ENCODE peak calls at places on chromosome 4, in four cellular contexts. E is psoas muscle, J is thoracic aorta, P is MM.1S. C is an unnamed sample.

GRCh38 chr4:24949970-24950369 is 37.1 kb upstream of the CCDC149 start:
- DNase-seq in P (no peak), E (no peak), J (no peak), C (no peak)

GRCh38 chr4:146124023-146124680 is 51.4 kb upstream of the LSM6 start:
- DNase-seq in J (no peak), E (no peak), P (no peak), C (no peak)

GRCh38 chr4:170386511-170386910 is 296.8 kb upstream of the AADAT start:
- DNase-seq in E (no peak), J (no peak), P (no peak), C (no peak)

GRCh38 chr4:79886557-79886956 is 186.5 kb downstream of the ANTXR2 start:
- DNase-seq in E (no peak), J (no peak), P (no peak), C (no peak)

GRCh38 chr4:82984459-82984858 is 26.2 kb downstream of the LIN54 start:
- DNase-seq in J (no peak), E (no peak), P (no peak), C (no peak)

GRCh38 chr4:13866881-13867280 is 239.4 kb upstream of the BOD1L1 start:
- DNase-seq in P (no peak), J (no peak), E (no peak), C (no peak)

GRCh38 chr4:113738251-113738650 is 23.3 kb downstream of the CAMK2D start:
- DNase-seq in J (no peak), P (no peak), E (no peak), C (no peak)

GRCh38 chr4:47406408-47406807 is 57.1 kb downstream of the COMMD8 start:
- DNase-seq in J (no peak), P (no peak), E (no peak), C (no peak)

GRCh38 chr4:187444061-187444460 is 551.5 kb upstream of the ZFP42 start:
- DNase-seq in J (no peak), P (no peak), E (no peak), C (no peak)

GRCh38 chr4:76106442-76106841 is 31.9 kb downstream of the ART3 start:
- DNase-seq in J (no peak), E (no peak), P (no peak), C (no peak)

GRCh38 chr4:40152642-40153041 is 44.2 kb upstream of the RHOH start:
- DNase-seq in J (no peak), E (no peak), P (no peak), C (peak; percentile 16)

GRCh38 chr4:40160258-40160657 is 36.6 kb upstream of the RHOH start:
- DNase-seq in P (no peak), E (no peak), J (no peak), C (no peak)

DNA sequence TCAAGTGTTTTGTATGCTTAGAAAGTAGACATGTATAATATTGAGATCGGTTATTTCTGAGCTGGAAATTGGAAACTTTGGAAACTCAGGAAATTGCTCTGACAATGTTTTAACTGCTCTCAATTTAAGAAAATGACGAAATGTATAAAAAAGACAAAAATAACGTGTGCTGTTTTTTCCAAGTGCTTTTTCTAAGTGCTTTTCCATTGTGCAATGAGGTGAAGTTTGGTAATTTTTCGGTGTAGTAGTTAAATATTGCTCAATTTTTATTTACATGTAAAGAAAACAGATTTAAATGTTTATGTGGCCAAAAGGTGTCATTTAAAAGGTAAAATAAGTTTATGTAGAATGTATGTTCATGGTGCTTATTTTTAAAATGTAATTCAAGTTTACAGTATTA is 39.4 kb upstream of the RHOH start:
- DNase-seq in P (no peak), J (no peak), E (no peak), C (no peak)
- H3K27ac ChIP-seq in P (no peak overlapping the region), J (no peak overlapping the region), E (no peak overlapping the region), C (no peak overlapping the region)

DNA sequence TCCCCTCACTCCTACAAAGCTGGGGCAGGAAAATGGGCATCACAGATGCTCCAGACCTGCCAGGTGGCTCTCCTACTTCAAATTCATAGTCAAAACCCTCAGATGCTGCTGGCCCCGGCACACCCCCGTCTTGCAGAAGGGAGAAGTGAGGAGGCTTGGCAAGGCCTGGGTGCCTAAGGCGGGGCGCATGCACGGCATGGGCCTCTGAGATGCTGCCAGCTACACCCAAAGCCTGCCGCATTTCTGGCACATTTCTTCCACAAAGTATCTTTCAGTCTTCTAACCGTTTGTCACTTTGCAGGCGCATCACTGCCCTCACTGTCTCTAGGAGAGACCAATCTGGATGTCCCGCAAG is 19.6 kb downstream of the WDR1 start:
- DNase-seq in J (no peak), P (peak; percentile 59), E (no peak), C (no peak)
- H3K4me3 ChIP-seq in J (no peak overlapping the region), P (peak overlapping the region; percentile 17), E (peak overlapping the region; percentile 5), C (no peak overlapping the region)

DNA sequence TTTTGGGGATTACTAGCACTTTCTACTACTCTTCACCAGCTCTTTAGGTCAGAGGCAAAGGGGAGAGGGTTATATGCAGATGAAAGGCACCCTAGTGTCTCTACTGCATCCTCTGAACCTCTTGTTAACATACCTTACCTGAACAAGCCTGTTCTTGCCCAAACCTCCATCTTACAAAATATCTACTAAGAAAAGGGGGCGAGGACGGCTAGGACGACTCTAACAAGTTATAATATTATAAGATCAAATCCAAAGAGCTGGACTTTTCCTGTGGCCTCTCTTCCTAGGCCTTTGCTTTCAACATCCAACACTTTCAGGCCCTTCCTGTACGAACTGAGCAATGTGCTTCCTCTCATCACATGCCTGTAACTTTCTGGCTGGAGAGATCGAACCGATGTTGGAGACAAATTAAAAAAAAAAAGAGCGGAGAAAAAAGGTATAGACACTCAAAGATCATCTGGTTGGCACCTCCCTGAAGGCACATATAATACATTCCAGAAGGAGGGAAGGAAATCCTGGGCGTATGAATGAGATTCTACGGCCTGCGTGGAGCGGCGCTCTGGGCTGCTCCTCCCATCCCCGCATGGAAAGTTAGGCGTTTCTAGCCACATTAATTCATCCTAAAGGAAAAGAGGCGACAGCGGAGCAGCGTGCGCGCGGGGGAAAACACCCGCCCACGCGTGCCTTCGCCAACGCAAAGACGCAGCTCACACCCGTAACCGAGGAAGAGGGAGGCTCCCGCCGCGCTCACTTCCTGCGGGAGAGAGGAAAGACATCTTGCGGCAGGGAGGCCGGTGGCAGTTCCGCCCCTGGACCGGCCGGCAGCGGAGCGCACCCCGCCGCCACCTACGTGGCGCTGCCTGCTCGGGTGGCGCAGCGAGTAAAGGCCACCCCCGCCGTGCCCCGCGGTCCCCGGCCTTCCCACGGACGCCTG is 803 bp downstream of the PRDM5 start:
- DNase-seq in J (no peak), E (peak; percentile 82), P (peak; percentile 59), C (peak; percentile 25)
- H3K4me1 ChIP-seq in J (peaks cover 22% of the 10 kb centered on the region), E (peaks cover 22% of the 10 kb centered on the region), P (peaks cover 34% of the 10 kb centered on the region), C (no peaks in the 10 kb centered on the region)

DNA sequence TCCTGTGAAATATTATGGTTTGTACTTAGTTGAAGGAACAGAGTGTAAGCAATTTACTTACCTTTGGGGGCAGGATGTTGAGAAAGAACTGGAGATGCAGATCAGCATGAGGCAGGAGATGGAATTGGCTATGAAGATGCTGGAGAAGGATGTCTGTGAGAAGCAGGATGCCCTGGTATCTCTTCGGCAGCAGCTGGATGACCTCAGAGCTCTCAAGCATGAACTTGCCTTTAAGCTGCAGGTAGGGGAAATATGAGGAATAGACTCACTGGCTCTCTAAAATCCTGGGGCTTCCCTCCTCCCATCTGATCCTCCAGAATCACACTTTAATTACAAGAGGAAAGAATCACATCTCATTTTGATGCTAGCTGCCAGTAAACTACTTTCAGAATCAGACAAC is 51.0 kb downstream of the GRSF1 start:
- DNase-seq in J (no peak), P (no peak), E (no peak), C (no peak)
- H3K27ac ChIP-seq in J (no peak overlapping the region), P (no peak overlapping the region), E (no peak overlapping the region), C (no peak overlapping the region)

GRCh38 chr4:74308215-74308614 is at the start of gene EPGN:
- DNase-seq in E (no peak), P (no peak), J (no peak), C (no peak)
- H3K4me3 ChIP-seq in E (no peak within 1 kb of the TSS), P (no peak within 1 kb of the TSS), J (no peak within 1 kb of the TSS), C (no peak within 1 kb of the TSS)

GRCh38 chr4:676871-677235 is 2.5 kb downstream of the MYL5 start:
- DNase-seq in P (no peak), J (no peak), E (peak; percentile 48), C (no peak)
- H3K4me1 ChIP-seq in P (no peaks in the 10 kb centered on the region), J (peaks cover 25% of the 10 kb centered on the region), E (peaks cover 53% of the 10 kb centered on the region), C (peaks cover 3% of the 10 kb centered on the region)

GRCh38 chr4:40744218-40744617 is 5.5 kb upstream of the NSUN7 start:
- DNase-seq in J (no peak), P (no peak), E (no peak), C (no peak)

GRCh38 chr4:40745585-40745984 is 4.2 kb upstream of the NSUN7 start:
- DNase-seq in J (no peak), E (no peak), P (no peak), C (no peak)

GRCh38 chr4:40750461-40751258 is 905 bp downstream of the NSUN7 start:
- DNase-seq in J (no peak), E (no peak), P (no peak), C (peak; percentile 57)

GRCh38 chr4:40747436-40747835 is 2.3 kb upstream of the NSUN7 start:
- DNase-seq in P (no peak), J (no peak), E (no peak), C (no peak)

DNA sequence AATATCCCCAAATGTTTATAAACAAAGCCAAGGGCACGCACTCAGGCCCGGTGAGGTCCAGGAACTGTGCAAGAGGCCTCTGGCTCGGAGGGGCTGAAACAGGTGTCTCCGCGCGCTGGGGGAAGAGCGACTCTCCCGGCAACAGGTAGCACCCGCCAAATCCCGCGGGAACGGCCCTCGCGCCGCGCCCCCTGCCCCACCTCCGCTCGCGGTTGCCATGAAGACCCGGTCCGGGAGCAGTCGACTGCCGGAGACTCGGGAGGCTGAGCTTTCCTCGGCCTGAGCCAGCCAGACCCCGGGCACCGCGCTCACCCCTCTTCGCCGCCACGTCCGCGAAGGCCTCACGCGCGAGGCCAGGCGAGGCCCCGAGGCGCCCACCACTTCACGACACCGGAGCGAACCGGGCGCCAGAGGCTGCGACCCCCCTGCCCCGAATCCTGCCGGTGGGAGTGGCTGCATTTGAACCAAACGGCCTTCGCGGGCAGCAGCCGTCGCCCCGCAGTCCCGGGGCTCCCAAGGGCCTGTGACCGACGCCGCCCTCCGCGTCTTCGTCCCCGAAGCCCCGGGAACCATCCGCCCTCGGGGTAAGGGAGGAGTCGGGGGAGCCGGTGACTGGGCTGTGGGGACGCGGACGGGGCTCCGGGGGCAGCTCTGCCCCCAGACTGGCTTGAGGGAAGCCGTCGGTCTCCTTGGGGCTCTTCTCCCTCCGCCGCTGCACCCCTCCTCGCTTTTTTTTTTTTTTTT is at the start of gene NSUN7:
- DNase-seq in J (no peak), E (peak; percentile 57), P (no peak), C (peak; percentile 75)
- H3K27ac ChIP-seq in J (peak within 1 kb of the TSS; percentile 60), E (no peak within 1 kb of the TSS), P (no peak within 1 kb of the TSS), C (peak within 1 kb of the TSS; percentile 9)

C was measured in small intestine.